ENCODE peak calls at places on chromosomes 16 and 17, in ten cellular contexts. G is T-cell; M is stimulated activated CD4-positive, alpha-beta T cell treated with anti-CD3 and anti-CD28 coated beads, Interleukin-1b, Interleukin-23, amount 100 ng/mL, for 24 hours; Y is GM23248; S is T-helper 17 cell; Q is iris pigment epithelial cell; O is endodermal cell; R is uterus; B is HS-5; P is CMK. I is an unnamed sample.

GRCh38 chr16:3007059-3007956 is 5.4 kb upstream of the CLDN9 start:
- DNase-seq in O (peak; percentile 84), G (no peak), R (no peak), Y (no peak), B (no peak), Q (no peak), P (no peak), M (no peak), S (no peak), I (no peak)

GRCh38 chr17:80428796-80429195 is 13.8 kb downstream of the ENDOV start:
- DNase-seq in Y (no peak), B (no peak), M (no peak), P (no peak), G (no peak), R (no peak), O (no peak), Q (no peak), S (no peak), I (no peak)

GRCh38 chr16:89525146-89525913 is 17.1 kb downstream of the SPG7 start:
- DNase-seq in S (no peak), O (no peak), Y (no peak), M (no peak), P (no peak), B (no peak), G (no peak), R (no peak), Q (no peak), I (no peak)

GRCh38 chr17:63529711-63530556 is 6.8 kb downstream of the KCNH6 start:
- DNase-seq in M (no peak), S (no peak), B (no peak), G (no peak), R (no peak), O (peak; percentile 66), Y (no peak), Q (no peak), P (no peak), I (no peak)

GRCh38 chr17:50884354-50885311 is 18.5 kb upstream of the TOB1 start:
- DNase-seq in Y (no peak), P (no peak), M (no peak), G (no peak), Q (peak; percentile 32), B (no peak), S (no peak), R (no peak), O (peak; percentile 86), I (no peak)

GRCh38 chr17:33973491-33973890 is 281.6 kb upstream of the CCL2 start:
- DNase-seq in S (no peak), Q (no peak), P (no peak), O (peak; percentile 63), M (no peak), R (no peak), G (no peak), B (no peak), Y (no peak), I (no peak)

GRCh38 chr16:2752035-2752849 is at the start of gene SRRM2:
- DNase-seq in P (peak; percentile 87), O (peak; percentile 98), G (peak; percentile 93), B (peak; percentile 91), M (peak; percentile 82), Y (peak; percentile 99), S (peak; percentile 88), Q (peak; percentile 96), R (peak; percentile 95), I (peak; percentile 94)

GRCh38 chr16:22070361-22071351 is 21.7 kb upstream of the VWA3A start:
- DNase-seq in Q (peak; percentile 48), S (no peak), P (no peak), Y (peak; percentile 21), R (peak; percentile 25), M (no peak), G (no peak), B (no peak), O (no peak), I (no peak)

GRCh38 chr17:69535022-69535570 is 120.6 kb downstream of the MAP2K6 start:
- DNase-seq in Q (no peak), R (no peak), P (no peak), Y (no peak), S (no peak), B (no peak), O (no peak), G (no peak), M (no peak), I (no peak)

GRCh38 chr16:19168173-19169080 is at the start of gene SYT17:
- DNase-seq in S (no peak), R (no peak), O (no peak), Y (peak; percentile 29), M (no peak), G (no peak), B (no peak), P (no peak), Q (no peak), I (peak; percentile 10)

GRCh38 chr16:23843143-23843542 is 7.4 kb downstream of the PRKCB start:
- DNase-seq in O (no peak), R (no peak), Y (no peak), S (no peak), B (no peak), M (no peak), P (no peak), Q (no peak), G (no peak), I (no peak)

GRCh38 chr17:41329279-41329925 is 13.9 kb upstream of the KRTAP17-1 start:
- DNase-seq in Q (peak; percentile 57), G (no peak), M (no peak), Y (peak; percentile 81), B (peak; percentile 14), P (peak; percentile 2), R (no peak), O (peak; percentile 94), S (no peak), I (peak; percentile 75)

GRCh38 chr16:27228036-27228435 is 24.7 kb downstream of the KDM8 start:
- DNase-seq in B (no peak), Y (no peak), Q (no peak), M (no peak), P (no peak), S (no peak), G (no peak), O (no peak), R (no peak), I (no peak)

GRCh38 chr16:87407511-87408112 is 15.5 kb downstream of the MAP1LC3B start:
- DNase-seq in P (peak; percentile 96), Y (peak; percentile 30), O (peak; percentile 41), M (no peak), B (no peak), Q (peak; percentile 55), S (no peak), G (no peak), R (no peak), I (peak; percentile 68)

GRCh38 chr17:80364091-80364691 is 50.8 kb upstream of the ENDOV start:
- DNase-seq in Y (peak; percentile 8), M (no peak), O (peak; percentile 87), B (no peak), P (no peak), Q (no peak), R (no peak), S (no peak), G (no peak), I (peak; percentile 44)

I was measured in ELR.